ENCODE peak calls at places on chromosomes 16 and 17, in six cellular contexts. N is prostate gland, R is endothelial cell of umbilical vein, U is breast epithelium, O is K562, B is transverse colon. H is an unnamed sample.

GRCh38 chr17:20072692-20072992 is 63.5 kb downstream of the SPECC1 start:
- DNase-seq in N (no peak), R (no peak), U (no peak), O (no peak), B (no peak), H (no peak)

GRCh38 chr17:49213399-49213798 is 2.9 kb downstream of the ABI3 start:
- DNase-seq in N (no peak), R (no peak), U (no peak), O (no peak), B (no peak), H (no peak)

GRCh38 chr16:78605548-78606097 is 506.2 kb downstream of the WWOX start:
- DNase-seq in N (no peak), R (no peak), U (no peak), O (no peak), B (no peak), H (no peak)

GRCh38 chr16:6684076-6684673 is 648.5 kb upstream of the RBFOX1 start:
- DNase-seq in N (peak; percentile 10), R (no peak), U (no peak), O (peak; percentile 21), B (peak; percentile 11), H (peak; percentile 4)

GRCh38 chr16:1159973-1160772 is 7.3 kb downstream of the CACNA1H start:
- DNase-seq in N (peak; percentile 81), R (no peak), U (peak; percentile 63), O (peak; percentile 59), B (peak; percentile 26), H (no peak)

GRCh38 chr16:75497558-75497957 is 2.3 kb upstream of the CHST6 start:
- DNase-seq in N (no peak), R (no peak), U (no peak), O (no peak), B (no peak), H (no peak)

GRCh38 chr16:8588703-8589292 is 1.5 kb downstream of the TMEM114 start:
- DNase-seq in N (no peak), R (no peak), U (no peak), O (no peak), B (no peak), H (no peak)

GRCh38 chr17:28750178-28751047 is 6.6 kb downstream of the TRAF4 start:
- DNase-seq in N (peak; percentile 95), R (peak; percentile 91), U (peak; percentile 97), O (peak; percentile 80), B (peak; percentile 97), H (peak; percentile 81)

GRCh38 chr16:19284207-19284606 is 1.3 kb upstream of the CLEC19A start:
- DNase-seq in N (peak; percentile 92), R (no peak), U (peak; percentile 83), O (no peak), B (no peak), H (peak; percentile 43)

GRCh38 chr17:48037924-48038323 is 327 bp upstream of the COPZ2 start:
- DNase-seq in N (no peak), R (peak; percentile 13), U (no peak), O (no peak), B (no peak), H (no peak)

GRCh38 chr16:71338193-71338592 is 20.3 kb upstream of the CALB2 start:
- DNase-seq in N (no peak), R (no peak), U (no peak), O (no peak), B (no peak), H (peak; percentile 48)

DNA sequence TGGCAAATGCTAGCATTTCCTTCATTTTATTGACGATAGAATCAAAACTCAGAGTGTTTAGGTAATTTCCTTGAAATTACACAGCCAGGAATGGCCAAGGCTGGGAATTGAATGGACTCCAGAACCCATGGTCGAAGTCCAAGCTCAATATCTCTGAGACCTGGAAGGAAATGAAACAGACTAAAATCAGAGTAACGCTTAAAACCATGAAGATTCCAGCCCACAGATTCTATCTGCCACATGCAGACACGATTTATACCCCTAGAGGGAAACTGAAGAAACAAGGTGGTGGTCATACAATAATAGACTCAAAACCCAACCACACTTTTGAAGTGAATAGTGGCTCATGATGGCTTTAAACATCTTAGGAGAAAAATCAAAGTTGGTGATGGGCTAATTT is 95.6 kb downstream of the PRKCA start:
- DNase-seq in N (no peak), R (no peak), U (no peak), O (no peak), B (no peak), H (no peak)
- TF ChIP-seq CTCF in N (no peak), R (no peak), U (no peak), O (no peak), B (no peak), H (no peak)

DNA sequence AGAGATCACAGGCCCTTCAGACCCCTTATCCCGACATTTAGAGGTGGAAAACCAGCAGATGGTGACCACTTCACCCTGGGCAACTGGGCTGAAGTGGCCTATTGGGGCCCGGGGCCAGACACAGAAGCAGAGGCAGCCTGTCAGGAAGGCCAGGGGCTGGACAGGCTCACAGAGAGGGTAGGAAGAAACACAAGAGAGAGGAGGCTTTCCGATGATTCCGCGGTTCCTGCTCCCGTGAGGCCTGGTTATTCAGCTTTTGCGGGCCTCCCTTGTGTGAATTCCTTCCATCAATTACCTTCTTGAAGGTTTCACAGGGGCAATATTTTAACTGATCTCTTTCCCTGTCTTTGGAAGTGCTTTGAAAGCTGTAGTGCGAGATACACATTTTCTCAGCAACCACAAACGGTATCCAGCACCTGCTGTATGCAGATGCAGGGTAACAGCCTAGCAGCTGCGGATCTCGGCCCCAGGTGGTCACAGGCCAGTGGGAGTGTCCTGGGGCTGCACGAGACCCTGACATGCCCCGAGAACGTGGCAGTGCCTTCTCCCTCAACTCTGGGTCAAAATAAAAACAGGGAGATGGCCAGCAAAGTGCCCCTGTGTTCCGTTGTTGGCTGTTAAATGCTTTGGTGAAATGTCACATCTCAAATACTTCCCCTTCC is 11.6 kb upstream of the CMIP start:
- DNase-seq in N (no peak), R (no peak), U (no peak), O (no peak), B (no peak), H (no peak)
- H3K4me1 ChIP-seq in N (peaks cover 4% of the 10 kb centered on the region), R (peaks cover 5% of the 10 kb centered on the region), U (no peaks in the 10 kb centered on the region), O (peaks cover 13% of the 10 kb centered on the region), B (no peaks in the 10 kb centered on the region), H (no peaks in the 10 kb centered on the region)

GRCh38 chr17:40306395-40306794 is 2.6 kb upstream of the RARA start:
- DNase-seq in N (no peak), R (no peak), U (no peak), O (no peak), B (no peak), H (no peak)

GRCh38 chr17:40304464-40304863 is 4.5 kb upstream of the RARA start:
- DNase-seq in N (no peak), R (no peak), U (no peak), O (no peak), B (no peak), H (no peak)

GRCh38 chr17:40303009-40303657 is 5.8 kb upstream of the RARA start:
- DNase-seq in N (no peak), R (peak; percentile 85), U (no peak), O (no peak), B (peak; percentile 62), H (peak; percentile 56)

GRCh38 chr17:40301315-40301714 is 7.7 kb upstream of the RARA start:
- DNase-seq in N (peak; percentile 64), R (no peak), U (no peak), O (no peak), B (peak; percentile 43), H (no peak)

DNA sequence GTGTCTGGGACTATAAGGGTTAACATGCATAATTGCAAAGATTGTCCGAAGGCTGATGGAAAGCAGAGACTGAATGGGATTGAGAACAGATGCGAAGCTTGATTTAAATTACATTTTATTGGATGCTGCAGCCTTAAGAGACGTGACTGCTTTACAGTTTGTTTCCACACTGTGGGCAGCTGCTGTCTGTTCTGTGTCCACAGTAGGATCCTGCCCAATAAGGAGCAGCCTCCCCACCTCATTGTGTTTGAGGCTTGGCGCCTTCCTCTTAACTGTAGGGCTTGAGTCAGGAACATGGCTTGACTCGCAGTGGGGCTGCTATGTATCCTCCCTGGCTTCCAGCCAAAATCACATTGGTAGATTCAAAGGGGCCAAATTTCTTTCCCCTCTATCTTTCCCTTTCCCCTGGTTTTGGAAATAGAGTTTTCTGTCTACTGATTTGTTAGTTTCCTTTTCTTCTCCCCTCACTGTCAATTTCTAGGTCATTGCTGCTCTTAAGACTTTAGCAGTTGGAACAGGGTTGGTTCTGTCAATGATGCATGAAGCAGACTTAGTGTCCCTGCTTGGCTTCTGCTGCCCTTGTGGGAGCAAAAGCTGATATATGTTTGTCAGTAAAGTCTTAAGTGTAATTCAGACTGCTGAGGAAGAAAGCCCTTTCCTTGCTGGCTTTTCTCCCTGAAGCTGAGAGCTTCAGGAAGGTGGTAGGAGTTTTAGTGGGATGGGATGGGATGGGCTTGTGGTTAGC is 5.1 kb upstream of the RARA start:
- DNase-seq in N (no peak), R (no peak), U (no peak), O (no peak), B (peak; percentile 37), H (no peak)
- TF ChIP-seq POLR2AphosphoS5 in N (no peak), R (no peak), U (no peak), O (peak; percentile 19), B (peak; percentile 86), H (peak; percentile 57)

DNA sequence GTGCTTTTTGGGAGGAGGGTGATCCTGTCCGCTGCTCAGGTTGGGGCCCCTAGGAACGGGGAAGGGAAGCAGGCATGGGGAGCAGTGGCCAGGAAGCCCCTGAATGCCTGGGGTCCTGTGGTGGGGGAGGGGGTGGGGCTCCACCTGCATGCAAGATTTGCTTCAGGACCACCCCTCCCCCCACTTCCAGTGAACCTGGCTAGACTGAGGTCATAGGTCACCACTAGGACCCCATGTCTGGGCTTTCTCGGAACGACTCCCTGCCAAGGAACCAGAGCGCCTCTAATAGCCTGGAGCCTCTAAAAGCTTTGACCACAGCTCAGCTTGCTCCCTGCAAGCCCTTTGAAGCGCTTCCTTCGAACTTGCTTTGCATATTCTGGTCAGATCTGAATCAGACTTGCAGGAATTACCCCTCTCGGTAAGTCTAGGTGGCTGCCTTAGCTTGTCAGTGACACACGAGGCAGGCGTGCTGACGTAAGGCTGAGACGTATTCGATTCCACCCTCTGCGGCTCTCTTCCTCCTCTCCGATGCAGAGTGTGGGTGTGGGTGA is 3.6 kb downstream of the SOCS3 start:
- DNase-seq in N (no peak), R (no peak), U (no peak), O (no peak), B (peak; percentile 81), H (no peak)
- TF ChIP-seq CTCF in N (no peak), R (no peak), U (no peak), O (no peak), B (no peak), H (no peak)

GRCh38 chr17:2105663-2106062 is 50.8 kb downstream of the HIC1 start:
- DNase-seq in N (no peak), R (no peak), U (no peak), O (no peak), B (no peak), H (no peak)
- H3K4me1 ChIP-seq in N (no peaks in the 10 kb centered on the region), R (peaks cover 19% of the 10 kb centered on the region), U (no peaks in the 10 kb centered on the region), O (peaks cover 6% of the 10 kb centered on the region), B (peaks cover 20% of the 10 kb centered on the region), H (no peaks in the 10 kb centered on the region)

GRCh38 chr16:11345040-11345862 is at the start of gene RMI2:
- DNase-seq in N (peak; percentile 98), R (peak; percentile 95), U (peak; percentile 97), O (peak; percentile 100), B (peak; percentile 97), H (peak; percentile 78)
- TF ChIP-seq POLR2AphosphoS5 in N (peak; percentile 97), R (peak; percentile 60), U (no peak), O (peak; percentile 68), B (peak; percentile 56), H (peak; percentile 40)

GRCh38 chr17:45022288-45022648 is 29.2 kb downstream of the DCAKD start:
- DNase-seq in N (no peak), R (no peak), U (no peak), O (no peak), B (no peak), H (no peak)
- TF ChIP-seq CTCF in N (no peak), R (no peak), U (no peak), O (no peak), B (peak; percentile 35), H (no peak)

H was measured in Panc1.